ENCODE peak calls at places on chromosomes 5 and 9, in four cellular contexts. G is HEK293T, X is EH, Q is myocyte. J is an unnamed sample.

GRCh38 chr9:2230362-2230761 is 215.2 kb downstream of the SMARCA2 start:
- DNase-seq in X (no peak), Q (no peak), G (no peak), J (no peak)

GRCh38 chr9:31807574-31808256 is 576.7 kb upstream of the ACO1 start:
- DNase-seq in Q (no peak), X (no peak), G (peak), J (no peak)

GRCh38 chr5:149162401-149163084 is 21.2 kb downstream of the ABLIM3 start:
- DNase-seq in G (no peak), X (no peak), Q (no peak), J (no peak)

GRCh38 chr5:109570362-109570874 is 119.3 kb upstream of the MAN2A1 start:
- DNase-seq in G (no peak), X (no peak), Q (no peak), J (no peak)

GRCh38 chr5:2353211-2353610 is 398.3 kb downstream of the IRX2 start:
- DNase-seq in G (no peak), X (no peak), Q (no peak), J (no peak)

GRCh38 chr9:13113201-13113600 is 166.3 kb downstream of the MPDZ start:
- DNase-seq in Q (no peak), X (peak), G (no peak), J (no peak)

GRCh38 chr9:126591083-126591482 is 22.6 kb upstream of the LMX1B start:
- DNase-seq in X (peak), Q (no peak), G (peak), J (no peak)

GRCh38 chr9:120894404-120895226 is 17.6 kb upstream of the PHF19 start:
- DNase-seq in G (no peak), Q (no peak), X (peak), J (no peak)

GRCh38 chr5:132748522-132749000 is 1.3 kb downstream of the CCNI2 start:
- DNase-seq in X (no peak), Q (no peak), G (peak), J (no peak)

J was measured in NCI-H345.